ENCODE peak calls at places on chromosomes 16 and 17, in four cellular contexts. V is HT1080; G is body of pancreas; B is effector CD4-positive, alpha-beta T cell. X is an unnamed sample.

GRCh38 chr16:10169031-10169430 is 13.2 kb downstream of the GRIN2A start:
- DNase-seq in V (no peak), G (no peak), B (no peak), X (no peak)

GRCh38 chr17:32786169-32786568 is 90.8 kb downstream of the MYO1D start:
- DNase-seq in V (no peak), G (no peak), B (no peak), X (no peak)

GRCh38 chr16:47143677-47144558 is at the start of gene NETO2:
- DNase-seq in V (no peak), G (peak; percentile 51), B (peak; percentile 49), X (peak; percentile 51)

GRCh38 chr16:50460538-50461399 is 87.4 kb upstream of the NKD1 start:
- DNase-seq in V (no peak), G (no peak), B (no peak), X (no peak)

GRCh38 chr17:43840814-43841213 is 6.2 kb upstream of the CD300LG start:
- DNase-seq in V (peak; percentile 15), G (no peak), B (no peak), X (no peak)

GRCh38 chr17:56867948-56868376 is 34.0 kb downstream of the DGKE start:
- DNase-seq in V (peak; percentile 19), G (no peak), B (no peak), X (no peak)

GRCh38 chr16:31351937-31352315 is 3.0 kb upstream of the ITGAX start:
- DNase-seq in V (peak; percentile 25), G (no peak), B (no peak), X (no peak)

GRCh38 chr16:20136446-20136968 is 62.8 kb upstream of the GPR139 start:
- DNase-seq in V (peak; percentile 23), G (no peak), B (no peak), X (no peak)

GRCh38 chr17:82531431-82531881 is 11.9 kb downstream of the FOXK2 start:
- DNase-seq in V (peak; percentile 82), G (no peak), B (no peak), X (no peak)

GRCh38 chr16:72394526-72394925 is 222.6 kb upstream of the PMFBP1 start:
- DNase-seq in V (no peak), G (no peak), B (no peak), X (no peak)

GRCh38 chr17:8122391-8122922 is 1.4 kb downstream of the HES7 start:
- DNase-seq in V (peak; percentile 51), G (no peak), B (no peak), X (no peak)

GRCh38 chr17:27657620-27658019 is 26.6 kb downstream of the LGALS9 start:
- DNase-seq in V (no peak), G (no peak), B (no peak), X (no peak)

GRCh38 chr16:69486724-69487123 is 62.3 kb downstream of the CYB5B start:
- DNase-seq in V (no peak), G (no peak), B (no peak), X (no peak)